ENCODE peak calls at places on chromosomes 16 and 17, in seven cellular contexts. P is memory B cell, E is Daoy, H is anterior cingulate cortex, O is fibroblast of the aortic adventitia, K is EL, G is RPMI8226. J is an unnamed sample.

GRCh38 chr16:3022697-3023414 is 886 bp downstream of the HCFC1R1 start:
- DNase-seq in P (no peak), E (no peak), H (no peak), O (peak; percentile 74), K (peak; percentile 61), G (peak; percentile 12), J (no peak)

GRCh38 chr16:17858061-17858460 is 387.3 kb upstream of the XYLT1 start:
- DNase-seq in P (no peak), E (no peak), H (no peak), O (no peak), K (no peak), G (no peak), J (no peak)

GRCh38 chr17:62001105-62001504 is 64.0 kb downstream of the MED13 start:
- DNase-seq in P (no peak), E (no peak), H (no peak), O (no peak), K (no peak), G (no peak), J (no peak)

GRCh38 chr16:57081744-57082143 is 10.6 kb upstream of the CPNE2 start:
- DNase-seq in P (no peak), E (no peak), H (no peak), O (no peak), K (no peak), G (no peak), J (no peak)

GRCh38 chr16:29007865-29008593 is 23.2 kb downstream of the LAT start:
- DNase-seq in P (no peak), E (peak; percentile 90), H (no peak), O (peak; percentile 43), K (peak; percentile 83), G (peak; percentile 78), J (no peak)

GRCh38 chr17:29589524-29590260 is at the start of gene GIT1:
- DNase-seq in P (peak; percentile 75), E (peak; percentile 92), H (peak; percentile 73), O (peak; percentile 71), K (peak; percentile 88), G (peak; percentile 94), J (peak; percentile 47)

GRCh38 chr17:16352303-16352837 is 899 bp downstream of the CENPV start:
- DNase-seq in P (no peak), E (peak; percentile 70), H (no peak), O (peak; percentile 27), K (peak; percentile 61), G (no peak), J (peak; percentile 18)

GRCh38 chr16:57469046-57469445 is 6.6 kb downstream of the POLR2C start:
- DNase-seq in P (no peak), E (no peak), H (no peak), O (no peak), K (no peak), G (no peak), J (no peak)

GRCh38 chr16:66406534-66407368 is 20.3 kb upstream of the BEAN1 start:
- DNase-seq in P (peak; percentile 88), E (peak; percentile 74), H (peak; percentile 73), O (peak; percentile 70), K (peak; percentile 79), G (peak; percentile 85), J (peak; percentile 78)

GRCh38 chr16:27189335-27189972 is 13.9 kb upstream of the KDM8 start:
- DNase-seq in P (no peak), E (no peak), H (no peak), O (no peak), K (no peak), G (peak; percentile 88), J (no peak)

GRCh38 chr17:72535779-72536178 is 415.0 kb downstream of the SOX9 start:
- DNase-seq in P (no peak), E (no peak), H (no peak), O (no peak), K (no peak), G (no peak), J (no peak)

GRCh38 chr16:79163666-79164377 is 436.7 kb downstream of the MAF start:
- DNase-seq in P (no peak), E (peak; percentile 28), H (no peak), O (no peak), K (no peak), G (peak; percentile 32), J (peak; percentile 4)

GRCh38 chr16:65757064-65757463 is 609.4 kb upstream of the CDH5 start:
- DNase-seq in P (no peak), E (no peak), H (no peak), O (peak; percentile 58), K (no peak), G (no peak), J (no peak)

GRCh38 chr16:84141143-84141670 is 3.8 kb downstream of the HSDL1 start:
- DNase-seq in P (no peak), E (no peak), H (no peak), O (no peak), K (no peak), G (no peak), J (no peak)

GRCh38 chr17:3683054-3683511 is 12.9 kb downstream of the P2RX5 start:
- DNase-seq in P (peak; percentile 74), E (peak; percentile 46), H (no peak), O (no peak), K (peak; percentile 47), G (peak; percentile 58), J (no peak)

GRCh38 chr16:67481561-67482259 is 753 bp upstream of the ATP6V0D1 start:
- DNase-seq in P (no peak), E (peak; percentile 19), H (peak; percentile 47), O (peak; percentile 67), K (no peak), G (peak; percentile 77), J (peak; percentile 57)

GRCh38 chr17:7293821-7294613 is 422 bp downstream of the YBX2 start:
- DNase-seq in P (no peak), E (peak; percentile 30), H (no peak), O (no peak), K (no peak), G (peak; percentile 31), J (no peak)

GRCh38 chr17:2412561-2413021 is 11.7 kb upstream of the MNT start:
- DNase-seq in P (no peak), E (peak; percentile 15), H (no peak), O (peak; percentile 50), K (peak; percentile 58), G (no peak), J (peak; percentile 68)

GRCh38 chr17:51000835-51001638 is 119.6 kb downstream of the SPAG9 start:
- DNase-seq in P (peak; percentile 60), E (peak; percentile 26), H (no peak), O (peak; percentile 90), K (peak; percentile 62), G (peak; percentile 71), J (no peak)

GRCh38 chr17:58667934-58668597 is 23.8 kb downstream of the TEX14 start:
- DNase-seq in P (no peak), E (peak; percentile 26), H (no peak), O (no peak), K (peak; percentile 53), G (no peak), J (no peak)

GRCh38 chr16:58638148-58639036 is 8.8 kb upstream of the CNOT1 start:
- DNase-seq in P (no peak), E (peak; percentile 74), H (no peak), O (peak; percentile 89), K (peak; percentile 89), G (peak; percentile 22), J (no peak)

GRCh38 chr17:5123343-5124124 is 7.7 kb downstream of the USP6 start:
- DNase-seq in P (no peak), E (no peak), H (no peak), O (no peak), K (no peak), G (no peak), J (no peak)

GRCh38 chr16:68131813-68132706 is 46.9 kb downstream of the NFATC3 start:
- DNase-seq in P (no peak), E (no peak), H (no peak), O (no peak), K (no peak), G (no peak), J (no peak)

GRCh38 chr17:77571562-77571981 is 386.9 kb upstream of the TNRC6C start:
- DNase-seq in P (no peak), E (peak; percentile 38), H (peak; percentile 53), O (peak; percentile 48), K (no peak), G (no peak), J (no peak)

GRCh38 chr17:29112780-29113295 is 67.4 kb downstream of the MYO18A start:
- DNase-seq in P (no peak), E (peak; percentile 73), H (peak; percentile 14), O (peak; percentile 80), K (no peak), G (no peak), J (peak; percentile 28)

GRCh38 chr17:19346351-19347255 is 15.9 kb downstream of the B9D1 start:
- DNase-seq in P (no peak), E (peak; percentile 81), H (peak; percentile 49), O (peak; percentile 93), K (peak; percentile 81), G (no peak), J (no peak)

J was measured in amygdala.